ENCODE peak calls at places on chromosome 10, in four cellular contexts. O is psoas muscle, D is A549, X is suprapubic skin. J is an unnamed sample.

GRCh38 chr10:133458021-133458709 is 4.4 kb downstream of the SCART1 start:
- DNase-seq in D (no peak), X (peak; percentile 74), O (no peak), J (peak; percentile 49)

GRCh38 chr10:68992721-68993440 is 4.3 kb downstream of the KIFBP start:
- DNase-seq in O (peak; percentile 68), X (no peak), D (no peak), J (peak; percentile 61)

GRCh38 chr10:67115972-67116371 is 190.1 kb downstream of the LRRTM3 start:
- DNase-seq in D (no peak), X (no peak), O (no peak), J (no peak)

GRCh38 chr10:83925133-83925532 is 214.2 kb upstream of the GHITM start:
- DNase-seq in X (no peak), D (no peak), O (no peak), J (no peak)

GRCh38 chr10:44517635-44518034 is 132.7 kb upstream of the CXCL12 start:
- DNase-seq in O (no peak), D (no peak), X (no peak), J (no peak)

GRCh38 chr10:50469288-50469687 is 154.5 kb downstream of the SGMS1 start:
- DNase-seq in X (no peak), D (no peak), O (no peak), J (no peak)

GRCh38 chr10:100827819-100828743 is 82.7 kb downstream of the PAX2 start:
- DNase-seq in O (no peak), D (peak; percentile 75), X (peak; percentile 64), J (peak; percentile 69)

GRCh38 chr10:80197972-80198591 is 7.3 kb downstream of the ANXA11 start:
- DNase-seq in X (no peak), D (no peak), O (peak; percentile 79), J (no peak)

GRCh38 chr10:130985158-130985753 is 326.3 kb downstream of the TCERG1L start:
- DNase-seq in X (no peak), O (no peak), D (no peak), J (no peak)

GRCh38 chr10:117544729-117545140 is 2.2 kb downstream of the EMX2 start:
- DNase-seq in O (no peak), D (no peak), X (peak; percentile 80), J (no peak)

GRCh38 chr10:86060386-86061280 is 306.0 kb downstream of the GRID1 start:
- DNase-seq in D (no peak), O (no peak), X (peak; percentile 57), J (no peak)

GRCh38 chr10:119305860-119306513 is 98.6 kb downstream of the GRK5 start:
- DNase-seq in D (peak; percentile 83), O (peak; percentile 80), X (no peak), J (no peak)

GRCh38 chr10:79090134-79090803 is 21.5 kb downstream of the ZMIZ1 start:
- DNase-seq in O (no peak), D (no peak), X (no peak), J (no peak)
- H3K4me1 ChIP-seq in O (peaks cover 71% of the 10 kb centered on the region), D (peaks cover 99% of the 10 kb centered on the region), X (peaks cover 96% of the 10 kb centered on the region), J (peaks cover 56% of the 10 kb centered on the region)

GRCh38 chr10:124219655-124220054 is 126.3 kb upstream of the CHST15 start:
- DNase-seq in O (no peak), D (no peak), X (no peak), J (no peak)

GRCh38 chr10:124222298-124223000 is 129.1 kb upstream of the CHST15 start:
- DNase-seq in X (no peak), O (peak; percentile 41), D (no peak), J (no peak)

GRCh38 chr10:124220971-124221355 is 127.6 kb upstream of the CHST15 start:
- DNase-seq in O (peak; percentile 29), X (peak; percentile 53), D (no peak), J (no peak)

GRCh38 chr10:124221356-124222297 is 128.2 kb upstream of the CHST15 start:
- DNase-seq in X (no peak), D (no peak), O (peak; percentile 15), J (no peak)

DNA sequence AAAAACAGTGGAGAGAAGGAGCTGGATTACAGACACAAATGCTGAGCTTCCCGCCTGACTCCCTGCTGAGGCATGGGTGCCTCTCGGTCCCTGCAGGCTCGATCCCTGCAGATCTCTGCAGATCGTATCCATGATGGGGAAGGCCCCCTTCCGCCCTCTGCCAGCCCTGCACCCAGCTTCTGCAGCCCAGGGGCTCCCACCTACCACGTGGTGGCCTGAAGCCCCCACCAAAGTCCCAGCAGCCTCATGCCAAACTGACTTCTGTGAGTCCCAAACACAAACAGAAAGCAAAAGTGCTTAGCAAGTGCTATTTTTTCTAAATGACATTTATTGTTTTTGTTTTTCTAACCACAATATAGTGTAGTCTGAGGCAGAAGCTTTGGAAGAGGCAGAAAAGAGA is 127.1 kb upstream of the CHST15 start:
- DNase-seq in X (peak; percentile 21), D (no peak), O (peak; percentile 44), J (no peak)
- H3K4me3 ChIP-seq in X (no peak overlapping the region), D (no peak overlapping the region), O (no peak overlapping the region), J (no peak overlapping the region)

GRCh38 chr10:47406870-47407648 is 23.0 kb upstream of the ZNF488 start:
- DNase-seq in O (no peak), D (peak; percentile 82), X (no peak), J (no peak)
- H3K4me1 ChIP-seq in O (no peaks in the 10 kb centered on the region), D (peaks cover 63% of the 10 kb centered on the region), X (peaks cover 56% of the 10 kb centered on the region), J (peaks cover 11% of the 10 kb centered on the region)

GRCh38 chr10:112831826-112832225 is 118.2 kb upstream of the TCF7L2 start:
- DNase-seq in O (no peak), X (no peak), D (no peak), J (no peak)
- H3K4me3 ChIP-seq in O (no peak overlapping the region), X (no peak overlapping the region), D (no peak overlapping the region), J (no peak overlapping the region)

GRCh38 chr10:28279878-28280277 is 23.0 kb downstream of the MPP7 start:
- DNase-seq in O (no peak), D (no peak), X (no peak), J (no peak)

GRCh38 chr10:28283251-28283650 is 19.6 kb downstream of the MPP7 start:
- DNase-seq in O (no peak), D (no peak), X (no peak), J (no peak)

GRCh38 chr10:28280652-28281051 is 22.2 kb downstream of the MPP7 start:
- DNase-seq in D (no peak), X (no peak), O (no peak), J (no peak)

GRCh38 chr10:28282341-28282740 is 20.5 kb downstream of the MPP7 start:
- DNase-seq in D (no peak), O (no peak), X (no peak), J (no peak)

GRCh38 chr10:28281726-28282325 is 21.0 kb downstream of the MPP7 start:
- DNase-seq in D (no peak), X (no peak), O (no peak), J (no peak)
- H3K4me1 ChIP-seq in D (no peaks in the 10 kb centered on the region), X (peaks cover 25% of the 10 kb centered on the region), O (peaks cover 54% of the 10 kb centered on the region), J (no peaks in the 10 kb centered on the region)

GRCh38 chr10:3496138-3496537 is 288.9 kb downstream of the KLF6 start:
- DNase-seq in X (no peak), D (no peak), O (no peak), J (no peak)

GRCh38 chr10:3493621-3494020 is 291.4 kb downstream of the KLF6 start:
- DNase-seq in D (no peak), X (no peak), O (no peak), J (no peak)

GRCh38 chr10:3495281-3495680 is 289.7 kb downstream of the KLF6 start:
- DNase-seq in O (no peak), D (no peak), X (no peak), J (no peak)

GRCh38 chr10:3494879-3495230 is 290.2 kb downstream of the KLF6 start:
- DNase-seq in O (no peak), X (no peak), D (no peak), J (peak; percentile 33)

GRCh38 chr10:3494131-3494878 is 290.7 kb downstream of the KLF6 start:
- DNase-seq in O (no peak), D (no peak), X (no peak), J (no peak)
- H3K4me3 ChIP-seq in O (no peak overlapping the region), D (no peak overlapping the region), X (no peak overlapping the region), J (peak overlapping the region; percentile 14)

GRCh38 chr10:103820101-103821062 is 35.0 kb downstream of the SH3PXD2A start:
- DNase-seq in X (no peak), D (no peak), O (peak; percentile 85), J (peak; percentile 94)

GRCh38 chr10:103816431-103816830 is 38.9 kb downstream of the SH3PXD2A start:
- DNase-seq in D (no peak), X (no peak), O (no peak), J (no peak)

GRCh38 chr10:103822052-103822716 is 33.2 kb downstream of the SH3PXD2A start:
- DNase-seq in D (no peak), O (no peak), X (no peak), J (no peak)

GRCh38 chr10:103818110-103818509 is 37.3 kb downstream of the SH3PXD2A start:
- DNase-seq in X (no peak), O (peak; percentile 9), D (no peak), J (no peak)

GRCh38 chr10:103818765-103819374 is 36.5 kb downstream of the SH3PXD2A start:
- DNase-seq in X (no peak), O (peak; percentile 18), D (no peak), J (no peak)
- H3K4me1 ChIP-seq in X (peaks cover 29% of the 10 kb centered on the region), O (peaks cover 32% of the 10 kb centered on the region), D (peaks cover 47% of the 10 kb centered on the region), J (peaks cover 5% of the 10 kb centered on the region)

GRCh38 chr10:30782543-30783461 is 153.2 kb upstream of the LYZL2 start:
- DNase-seq in D (no peak), O (peak; percentile 72), X (no peak), J (peak; percentile 35)

GRCh38 chr10:30784896-30785605 is 155.5 kb upstream of the LYZL2 start:
- DNase-seq in D (no peak), O (peak; percentile 92), X (peak; percentile 88), J (peak; percentile 93)

GRCh38 chr10:30783939-30784500 is 154.5 kb upstream of the LYZL2 start:
- DNase-seq in D (peak; percentile 77), X (peak; percentile 88), O (peak; percentile 94), J (peak; percentile 96)

GRCh38 chr10:30786131-30786530 is 156.6 kb upstream of the LYZL2 start:
- DNase-seq in O (no peak), D (no peak), X (no peak), J (no peak)

DNA sequence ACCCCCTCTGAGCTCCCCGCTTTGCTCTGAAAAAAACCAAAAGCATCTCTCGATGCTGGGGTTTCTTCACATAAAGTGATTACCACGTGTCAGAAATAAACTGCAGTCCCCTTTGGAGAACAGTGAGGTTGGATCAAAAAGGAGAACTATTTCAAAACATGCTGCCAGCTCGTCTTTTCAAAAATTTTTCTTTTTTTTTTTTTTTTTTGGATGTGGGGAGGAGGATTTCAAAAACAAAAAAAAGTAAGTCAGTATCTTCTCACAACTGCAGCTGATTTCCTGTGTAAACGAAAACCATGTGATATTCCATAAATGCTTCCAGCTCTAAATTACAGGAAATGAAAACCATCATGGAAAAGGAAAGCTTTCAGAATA is 155.0 kb upstream of the LYZL2 start:
- DNase-seq in O (no peak), D (no peak), X (no peak), J (no peak)
- H3K4me3 ChIP-seq in O (peak overlapping the region; percentile 91), D (no peak overlapping the region), X (peak overlapping the region; percentile 61), J (peak overlapping the region; percentile 90)

GRCh38 chr10:3336673-3337293 is 164.2 kb upstream of the PITRM1 start:
- DNase-seq in D (no peak), X (no peak), O (no peak), J (no peak)
- H3K4me1 ChIP-seq in D (peaks cover 6% of the 10 kb centered on the region), X (no peaks in the 10 kb centered on the region), O (no peaks in the 10 kb centered on the region), J (no peaks in the 10 kb centered on the region)

J was measured in right cardiac atrium.